ENCODE peak calls at places on chromosomes 1 and 21, in ten cellular contexts. One of them, this sample, is unnamed.

GRCh38 chr1:109096110-109096509 is 5.5 kb downstream of the TMEM167B start:
- DNase-seq in PC-3: no peak
- DNase-seq in GM23338: no peak
- DNase-seq in fibroblast of lung: no peak
- DNase-seq in PC-9: no peak
- DNase-seq in endothelial cell of umbilical vein: no peak
- DNase-seq in H1: no peak
- DNase-seq in neural progenitor cell: no peak
- DNase-seq in mammary epithelial cell: no peak
- DNase-seq in K562: no peak
- DNase-seq in this sample: no peak

GRCh38 chr1:224430511-224431113 is 4.0 kb downstream of the WDR26 start:
- DNase-seq in PC-3: peak
- DNase-seq in GM23338: no peak
- DNase-seq in fibroblast of lung: peak
- DNase-seq in PC-9: no peak
- DNase-seq in endothelial cell of umbilical vein: peak
- DNase-seq in H1: no peak
- DNase-seq in neural progenitor cell: no peak
- DNase-seq in mammary epithelial cell: peak
- DNase-seq in K562: peak
- DNase-seq in this sample: peak

GRCh38 chr1:160264795-160265307 is 2.5 kb upstream of the DCAF8 start:
- DNase-seq in PC-3: no peak
- DNase-seq in GM23338: no peak
- DNase-seq in fibroblast of lung: no peak
- DNase-seq in PC-9: no peak
- DNase-seq in endothelial cell of umbilical vein: no peak
- DNase-seq in H1: no peak
- DNase-seq in neural progenitor cell: no peak
- DNase-seq in mammary epithelial cell: no peak
- DNase-seq in K562: no peak
- DNase-seq in this sample: no peak

GRCh38 chr21:15731243-15731613 is 1.4 kb downstream of the USP25 start:
- DNase-seq in PC-3: peak
- DNase-seq in GM23338: no peak
- DNase-seq in fibroblast of lung: peak
- DNase-seq in PC-9: peak
- DNase-seq in endothelial cell of umbilical vein: peak
- DNase-seq in H1: no peak
- DNase-seq in neural progenitor cell: no peak
- DNase-seq in mammary epithelial cell: peak
- DNase-seq in K562: no peak
- DNase-seq in this sample: no peak

GRCh38 chr1:200486634-200487033 is 76.8 kb upstream of the ZNF281 start:
- DNase-seq in PC-3: no peak
- DNase-seq in GM23338: no peak
- DNase-seq in fibroblast of lung: no peak
- DNase-seq in PC-9: no peak
- DNase-seq in endothelial cell of umbilical vein: no peak
- DNase-seq in H1: no peak
- DNase-seq in neural progenitor cell: no peak
- DNase-seq in mammary epithelial cell: no peak
- DNase-seq in K562: no peak
- DNase-seq in this sample: no peak

GRCh38 chr1:3651011-3651938 is 1.0 kb upstream of the TP73 start:
- DNase-seq in PC-3: no peak
- DNase-seq in GM23338: peak
- DNase-seq in fibroblast of lung: no peak
- DNase-seq in PC-9: no peak
- DNase-seq in endothelial cell of umbilical vein: no peak
- DNase-seq in H1: peak
- DNase-seq in neural progenitor cell: peak
- DNase-seq in mammary epithelial cell: no peak
- DNase-seq in K562: peak
- DNase-seq in this sample: no peak

GRCh38 chr1:93707956-93708355 is 26.3 kb upstream of the BCAR3 start:
- DNase-seq in PC-3: no peak
- DNase-seq in GM23338: no peak
- DNase-seq in fibroblast of lung: no peak
- DNase-seq in PC-9: no peak
- DNase-seq in endothelial cell of umbilical vein: no peak
- DNase-seq in H1: no peak
- DNase-seq in neural progenitor cell: no peak
- DNase-seq in mammary epithelial cell: no peak
- DNase-seq in K562: no peak
- DNase-seq in this sample: no peak

GRCh38 chr1:43902058-43902831 is 31.4 kb upstream of the ARTN start:
- DNase-seq in PC-3: no peak
- DNase-seq in GM23338: no peak
- DNase-seq in fibroblast of lung: no peak
- DNase-seq in PC-9: no peak
- DNase-seq in endothelial cell of umbilical vein: no peak
- DNase-seq in H1: no peak
- DNase-seq in neural progenitor cell: no peak
- DNase-seq in mammary epithelial cell: no peak
- DNase-seq in K562: no peak
- DNase-seq in this sample: no peak

GRCh38 chr1:66399888-66400529 is 133.9 kb upstream of the SGIP1 start:
- DNase-seq in PC-3: no peak
- DNase-seq in GM23338: no peak
- DNase-seq in fibroblast of lung: no peak
- DNase-seq in PC-9: no peak
- DNase-seq in endothelial cell of umbilical vein: no peak
- DNase-seq in H1: no peak
- DNase-seq in neural progenitor cell: no peak
- DNase-seq in mammary epithelial cell: no peak
- DNase-seq in K562: no peak
- DNase-seq in this sample: no peak
- H2AFZ ChIP-seq in PC-3: no peak
- H2AFZ ChIP-seq in GM23338: peak
- H2AFZ ChIP-seq in fibroblast of lung: no peak
- H2AFZ ChIP-seq in PC-9: no peak
- H2AFZ ChIP-seq in endothelial cell of umbilical vein: no peak
- H2AFZ ChIP-seq in H1: no peak
- H2AFZ ChIP-seq in neural progenitor cell: no peak
- H2AFZ ChIP-seq in mammary epithelial cell: no peak
- H2AFZ ChIP-seq in K562: no peak
- H2AFZ ChIP-seq in this sample: no peak

GRCh38 chr1:114155756-114156155 is 2.1 kb upstream of the SYT6 start:
- DNase-seq in PC-3: no peak
- DNase-seq in GM23338: no peak
- DNase-seq in fibroblast of lung: no peak
- DNase-seq in PC-9: no peak
- DNase-seq in endothelial cell of umbilical vein: no peak
- DNase-seq in H1: no peak
- DNase-seq in neural progenitor cell: no peak
- DNase-seq in mammary epithelial cell: no peak
- DNase-seq in K562: no peak
- DNase-seq in this sample: no peak

GRCh38 chr1:114153621-114154145 is at the start of gene SYT6:
- DNase-seq in PC-3: no peak
- DNase-seq in GM23338: peak
- DNase-seq in fibroblast of lung: no peak
- DNase-seq in PC-9: no peak
- DNase-seq in endothelial cell of umbilical vein: no peak
- DNase-seq in H1: peak
- DNase-seq in neural progenitor cell: peak
- DNase-seq in mammary epithelial cell: no peak
- DNase-seq in K562: no peak
- DNase-seq in this sample: no peak

GRCh38 chr1:114153051-114153620 is 533 bp downstream of the SYT6 start:
- DNase-seq in PC-3: no peak
- DNase-seq in GM23338: peak
- DNase-seq in fibroblast of lung: no peak
- DNase-seq in PC-9: no peak
- DNase-seq in endothelial cell of umbilical vein: no peak
- DNase-seq in H1: peak
- DNase-seq in neural progenitor cell: no peak
- DNase-seq in mammary epithelial cell: no peak
- DNase-seq in K562: no peak
- DNase-seq in this sample: no peak

GRCh38 chr1:114154963-114155322 is 1.3 kb upstream of the SYT6 start:
- DNase-seq in PC-3: no peak
- DNase-seq in GM23338: peak
- DNase-seq in fibroblast of lung: no peak
- DNase-seq in PC-9: no peak
- DNase-seq in endothelial cell of umbilical vein: peak
- DNase-seq in H1: peak
- DNase-seq in neural progenitor cell: peak
- DNase-seq in mammary epithelial cell: peak
- DNase-seq in K562: no peak
- DNase-seq in this sample: peak

GRCh38 chr1:114154146-114154962 is 685 bp upstream of the SYT6 start:
- DNase-seq in PC-3: no peak
- DNase-seq in GM23338: peak
- DNase-seq in fibroblast of lung: peak
- DNase-seq in PC-9: no peak
- DNase-seq in endothelial cell of umbilical vein: peak
- DNase-seq in H1: peak
- DNase-seq in neural progenitor cell: peak
- DNase-seq in mammary epithelial cell: no peak
- DNase-seq in K562: peak
- DNase-seq in this sample: peak
- TF ChIP-seq EZH2 in PC-3: no peak
- TF ChIP-seq EZH2 in GM23338: no peak
- TF ChIP-seq EZH2 in fibroblast of lung: peak
- TF ChIP-seq EZH2 in PC-9: no peak
- TF ChIP-seq EZH2 in endothelial cell of umbilical vein: peak
- TF ChIP-seq EZH2 in H1: no peak
- TF ChIP-seq EZH2 in neural progenitor cell: peak
- TF ChIP-seq EZH2 in mammary epithelial cell: peak
- TF ChIP-seq EZH2 in K562: no peak
- TF ChIP-seq EZH2 in this sample: peak

GRCh38 chr1:228058172-228058980 is 24.1 kb upstream of the ARF1 start:
- DNase-seq in PC-3: no peak
- DNase-seq in GM23338: no peak
- DNase-seq in fibroblast of lung: no peak
- DNase-seq in PC-9: no peak
- DNase-seq in endothelial cell of umbilical vein: no peak
- DNase-seq in H1: no peak
- DNase-seq in neural progenitor cell: no peak
- DNase-seq in mammary epithelial cell: no peak
- DNase-seq in K562: no peak
- DNase-seq in this sample: no peak

GRCh38 chr1:228058981-228059535 is 23.4 kb upstream of the ARF1 start:
- DNase-seq in PC-3: no peak
- DNase-seq in GM23338: peak
- DNase-seq in fibroblast of lung: no peak
- DNase-seq in PC-9: no peak
- DNase-seq in endothelial cell of umbilical vein: no peak
- DNase-seq in H1: no peak
- DNase-seq in neural progenitor cell: no peak
- DNase-seq in mammary epithelial cell: no peak
- DNase-seq in K562: no peak
- DNase-seq in this sample: no peak

GRCh38 chr1:228060458-228061190 is 21.9 kb upstream of the ARF1 start:
- DNase-seq in PC-3: no peak
- DNase-seq in GM23338: peak
- DNase-seq in fibroblast of lung: no peak
- DNase-seq in PC-9: peak
- DNase-seq in endothelial cell of umbilical vein: no peak
- DNase-seq in H1: peak
- DNase-seq in neural progenitor cell: peak
- DNase-seq in mammary epithelial cell: no peak
- DNase-seq in K562: peak
- DNase-seq in this sample: no peak

GRCh38 chr1:228061411-228062084 is 21.0 kb upstream of the ARF1 start:
- DNase-seq in PC-3: no peak
- DNase-seq in GM23338: no peak
- DNase-seq in fibroblast of lung: no peak
- DNase-seq in PC-9: no peak
- DNase-seq in endothelial cell of umbilical vein: no peak
- DNase-seq in H1: peak
- DNase-seq in neural progenitor cell: no peak
- DNase-seq in mammary epithelial cell: no peak
- DNase-seq in K562: no peak
- DNase-seq in this sample: no peak

GRCh38 chr1:228059536-228060457 is 22.7 kb upstream of the ARF1 start:
- DNase-seq in PC-3: peak
- DNase-seq in GM23338: peak
- DNase-seq in fibroblast of lung: peak
- DNase-seq in PC-9: peak
- DNase-seq in endothelial cell of umbilical vein: peak
- DNase-seq in H1: peak
- DNase-seq in neural progenitor cell: peak
- DNase-seq in mammary epithelial cell: peak
- DNase-seq in K562: peak
- DNase-seq in this sample: no peak
- H3K27ac ChIP-seq in PC-3: no peak
- H3K27ac ChIP-seq in GM23338: peak
- H3K27ac ChIP-seq in fibroblast of lung: no peak
- H3K27ac ChIP-seq in PC-9: no peak
- H3K27ac ChIP-seq in endothelial cell of umbilical vein: no peak
- H3K27ac ChIP-seq in H1: no peak
- H3K27ac ChIP-seq in neural progenitor cell: no peak
- H3K27ac ChIP-seq in mammary epithelial cell: no peak
- H3K27ac ChIP-seq in K562: no peak
- H3K27ac ChIP-seq in this sample: no peak

GRCh38 chr1:183635606-183636333 is at the start of gene ARPC5:
- DNase-seq in PC-3: peak
- DNase-seq in GM23338: peak
- DNase-seq in fibroblast of lung: peak
- DNase-seq in PC-9: peak
- DNase-seq in endothelial cell of umbilical vein: peak
- DNase-seq in H1: peak
- DNase-seq in neural progenitor cell: peak
- DNase-seq in mammary epithelial cell: peak
- DNase-seq in K562: peak
- DNase-seq in this sample: peak

GRCh38 chr1:183632964-183633363 is 2.6 kb downstream of the ARPC5 start:
- DNase-seq in PC-3: no peak
- DNase-seq in GM23338: no peak
- DNase-seq in fibroblast of lung: no peak
- DNase-seq in PC-9: no peak
- DNase-seq in endothelial cell of umbilical vein: no peak
- DNase-seq in H1: no peak
- DNase-seq in neural progenitor cell: no peak
- DNase-seq in mammary epithelial cell: no peak
- DNase-seq in K562: peak
- DNase-seq in this sample: no peak

GRCh38 chr1:183635112-183635605 is 424 bp downstream of the ARPC5 start:
- DNase-seq in PC-3: no peak
- DNase-seq in GM23338: peak
- DNase-seq in fibroblast of lung: no peak
- DNase-seq in PC-9: peak
- DNase-seq in endothelial cell of umbilical vein: no peak
- DNase-seq in H1: peak
- DNase-seq in neural progenitor cell: no peak
- DNase-seq in mammary epithelial cell: no peak
- DNase-seq in K562: peak
- DNase-seq in this sample: no peak

GRCh38 chr1:183633676-183634343 is 1.8 kb downstream of the ARPC5 start:
- DNase-seq in PC-3: peak
- DNase-seq in GM23338: peak
- DNase-seq in fibroblast of lung: peak
- DNase-seq in PC-9: no peak
- DNase-seq in endothelial cell of umbilical vein: peak
- DNase-seq in H1: no peak
- DNase-seq in neural progenitor cell: peak
- DNase-seq in mammary epithelial cell: peak
- DNase-seq in K562: no peak
- DNase-seq in this sample: peak

DNA sequence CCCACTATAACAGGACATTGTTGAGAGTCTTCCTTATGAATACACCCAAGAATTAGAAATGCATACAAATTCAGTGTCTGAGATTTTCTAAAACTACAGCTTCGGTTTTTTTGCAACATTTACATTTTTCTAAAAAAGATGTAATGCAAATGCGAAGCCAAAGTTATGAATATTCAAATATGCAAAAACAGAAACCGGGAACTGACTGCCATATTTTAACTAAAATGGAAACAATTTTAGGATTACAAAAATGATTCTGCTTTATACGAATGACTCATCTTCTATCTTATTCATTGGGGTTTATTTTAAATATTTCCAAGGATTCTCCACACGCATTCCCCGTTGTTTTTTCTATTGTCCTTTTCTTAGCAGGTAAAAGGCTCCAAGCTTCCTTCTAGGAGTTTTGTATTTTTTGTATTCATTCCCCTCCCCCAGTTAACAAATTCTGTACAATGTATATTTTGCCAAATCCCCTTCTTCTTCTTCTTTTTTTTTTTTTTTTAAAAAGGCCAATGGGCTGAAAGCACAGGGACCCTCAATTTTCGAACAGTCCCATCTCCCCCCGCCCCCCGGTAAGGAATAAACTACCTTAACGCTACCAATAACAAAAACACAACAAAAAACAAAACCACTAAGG is 1.0 kb downstream of the ARPC5 start:
- DNase-seq in PC-3: peak
- DNase-seq in GM23338: no peak
- DNase-seq in fibroblast of lung: no peak
- DNase-seq in PC-9: no peak
- DNase-seq in endothelial cell of umbilical vein: no peak
- DNase-seq in H1: no peak
- DNase-seq in neural progenitor cell: no peak
- DNase-seq in mammary epithelial cell: no peak
- DNase-seq in K562: no peak
- DNase-seq in this sample: no peak
- H2AFZ ChIP-seq in PC-3: peak
- H2AFZ ChIP-seq in GM23338: no peak
- H2AFZ ChIP-seq in fibroblast of lung: no peak
- H2AFZ ChIP-seq in PC-9: peak
- H2AFZ ChIP-seq in endothelial cell of umbilical vein: peak
- H2AFZ ChIP-seq in H1: no peak
- H2AFZ ChIP-seq in neural progenitor cell: peak
- H2AFZ ChIP-seq in mammary epithelial cell: no peak
- H2AFZ ChIP-seq in K562: peak
- H2AFZ ChIP-seq in this sample: no peak

This sample was measured in astrocyte.